ENCODE peak calls at places on chromosome X, in eight cellular contexts. Y is cardiac fibroblast, C is AG09309, L is tibial artery, E is lower leg skin, K is GM10248, Q is Caco-2, O is left ventricle myocardium inferior. S is an unnamed sample.

GRCh38 chrX:107747596-107748161 is 27.9 kb downstream of the TSC22D3 start:
- DNase-seq in Y (peak), C (no peak), Q (no peak), E (peak), L (no peak), K (no peak), O (no peak), S (no peak)

GRCh38 chrX:64580605-64581004 is 185.4 kb upstream of the MTMR8 start:
- DNase-seq in Y (no peak), Q (no peak), L (no peak), C (no peak), E (no peak), K (no peak), O (no peak), S (no peak)

GRCh38 chrX:46912673-46913491 is 661 bp downstream of the JADE3 start:
- DNase-seq in K (peak), E (no peak), O (peak), Q (peak), Y (peak), L (peak), C (no peak), S (peak)

GRCh38 chrX:38627683-38628082 is 66.3 kb downstream of the TSPAN7 start:
- DNase-seq in C (no peak), L (no peak), O (no peak), Q (peak), Y (peak), K (peak), E (no peak), S (no peak)

GRCh38 chrX:154517101-154517781 is 1.2 kb upstream of the FAM3A start:
- DNase-seq in K (no peak), Q (no peak), E (no peak), C (no peak), L (no peak), O (no peak), Y (no peak), S (no peak)

GRCh38 chrX:22950278-22951266 is 49.2 kb upstream of the DDX53 start:
- DNase-seq in C (peak), E (no peak), O (no peak), Y (peak), L (no peak), K (no peak), Q (no peak), S (no peak)

GRCh38 chrX:447052-447451 is 60.3 kb upstream of the PPP2R3B start:
- DNase-seq in Y (no peak), C (no peak), Q (no peak), L (no peak), O (no peak), E (no peak), K (no peak), S (no peak)

GRCh38 chrX:16484338-16484737 is 165.6 kb upstream of the S100G start:
- DNase-seq in Y (peak), Q (no peak), L (no peak), C (peak), O (no peak), K (no peak), E (no peak), S (no peak)

GRCh38 chrX:78514852-78515251 is 144.3 kb downstream of the RTL3 start:
- DNase-seq in K (no peak), Q (peak), O (no peak), L (no peak), Y (peak), C (no peak), E (no peak), S (no peak)

GRCh38 chrX:122625821-122626220 is 558.3 kb upstream of the GRIA3 start:
- DNase-seq in K (no peak), Y (peak), Q (no peak), C (peak), L (no peak), O (no peak), E (no peak), S (no peak)

GRCh38 chrX:21940356-21940829 is at the start of gene SMS:
- DNase-seq in Y (peak), Q (peak), L (peak), C (no peak), E (peak), O (peak), K (peak), S (peak)

GRCh38 chrX:117510453-117510852 is 606.2 kb downstream of the KLHL13 start:
- DNase-seq in Y (no peak), C (no peak), K (no peak), O (no peak), Q (peak), E (no peak), L (no peak), S (no peak)

GRCh38 chrX:107659768-107660167 is 31.5 kb downstream of the PRPS1 start:
- DNase-seq in K (peak), O (no peak), C (no peak), E (peak), L (no peak), Q (peak), Y (peak), S (no peak)

GRCh38 chrX:20455001-20455400 is 188.3 kb upstream of the RPS6KA3 start:
- DNase-seq in E (no peak), Y (peak), L (no peak), O (no peak), K (no peak), C (no peak), Q (no peak), S (no peak)

GRCh38 chrX:16836371-16836770 is 33.8 kb downstream of the RBBP7 start:
- DNase-seq in E (no peak), C (no peak), L (no peak), Y (no peak), O (no peak), Q (peak), K (no peak), S (no peak)

GRCh38 chrX:31604629-31605221 is 532.9 kb upstream of the FTHL17 start:
- DNase-seq in L (no peak), O (no peak), C (no peak), Q (no peak), K (no peak), E (no peak), Y (no peak), S (no peak)

GRCh38 chrX:111095974-111096870 is at the start of gene PAK3:
- DNase-seq in L (peak), E (no peak), Y (peak), O (no peak), C (no peak), Q (peak), K (no peak), S (no peak)

GRCh38 chrX:116897526-116897925 is 434.8 kb upstream of the CT83 start:
- DNase-seq in K (no peak), E (no peak), L (no peak), Y (no peak), C (no peak), Q (no peak), O (no peak), S (no peak)

GRCh38 chrX:254630-255215 is 26.5 kb upstream of the PLCXD1 start:
- DNase-seq in Y (no peak), L (no peak), C (no peak), K (no peak), E (peak), Q (no peak), O (no peak), S (no peak)

GRCh38 chrX:68684291-68684918 is 36.9 kb downstream of the STARD8 start:
- DNase-seq in C (no peak), O (peak), K (no peak), L (peak), E (no peak), Q (no peak), Y (no peak), S (no peak)

GRCh38 chrX:1477801-1478458 is 25.2 kb upstream of the ASMTL start:
- DNase-seq in K (no peak), L (no peak), Q (no peak), Y (no peak), C (no peak), O (no peak), E (peak), S (no peak)

GRCh38 chrX:110450050-110450449 is 91.4 kb downstream of the RTL9 start:
- DNase-seq in L (peak), Q (peak), K (peak), C (peak), O (peak), E (peak), Y (peak), S (peak)

GRCh38 chrX:46330981-46331380 is 214.2 kb downstream of the ZNF674 start:
- DNase-seq in E (no peak), C (no peak), Q (no peak), K (no peak), L (no peak), Y (no peak), O (no peak), S (no peak)

GRCh38 chrX:119817130-119817690 is 25.8 kb upstream of the RPL39 start:
- DNase-seq in O (no peak), E (no peak), K (no peak), Q (no peak), C (no peak), Y (peak), L (no peak), S (no peak)

GRCh38 chrX:19514791-19515614 is at the start of gene MAP3K15:
- DNase-seq in K (peak), L (peak), O (peak), Y (peak), E (peak), C (no peak), Q (peak), S (no peak)

GRCh38 chrX:100650841-100651240 is 6.8 kb downstream of the SRPX2 start:
- DNase-seq in Q (no peak), C (no peak), K (no peak), O (no peak), E (no peak), Y (no peak), L (no peak), S (no peak)

GRCh38 chrX:39336709-39337294 is 535.5 kb downstream of the MID1IP1 start:
- DNase-seq in L (no peak), E (no peak), O (no peak), K (peak), Q (no peak), Y (no peak), C (no peak), S (no peak)

GRCh38 chrX:3461824-3462508 is 115.5 kb upstream of the MXRA5 start:
- DNase-seq in Q (no peak), Y (no peak), K (no peak), L (no peak), C (no peak), O (no peak), E (no peak), S (no peak)

GRCh38 chrX:12240491-12240890 is 102.2 kb downstream of the FRMPD4 start:
- DNase-seq in O (no peak), Q (no peak), L (no peak), E (no peak), Y (no peak), K (no peak), C (no peak), S (no peak)

GRCh38 chrX:36431819-36432218 is 512.3 kb downstream of the CFAP47 start:
- DNase-seq in Q (no peak), Y (peak), O (no peak), K (no peak), L (no peak), C (no peak), E (no peak), S (no peak)

GRCh38 chrX:23003121-23003520 is 3.4 kb downstream of the DDX53 start:
- DNase-seq in C (no peak), K (no peak), E (no peak), O (no peak), L (no peak), Y (peak), Q (no peak), S (no peak)

GRCh38 chrX:118523920-118524319 is 28.3 kb downstream of the DOCK11 start:
- DNase-seq in E (no peak), K (no peak), O (no peak), C (no peak), L (no peak), Y (no peak), Q (no peak), S (no peak)

GRCh38 chrX:72280210-72280882 is 3.3 kb upstream of the RPS4X start:
- DNase-seq in Q (no peak), O (no peak), Y (peak), C (no peak), L (no peak), E (peak), K (no peak), S (no peak)

GRCh38 chrX:112083624-112084326 is 1.2 kb upstream of the TRPC5 start:
- DNase-seq in E (no peak), Y (no peak), C (no peak), L (no peak), K (no peak), Q (no peak), O (no peak), S (no peak)

DNA sequence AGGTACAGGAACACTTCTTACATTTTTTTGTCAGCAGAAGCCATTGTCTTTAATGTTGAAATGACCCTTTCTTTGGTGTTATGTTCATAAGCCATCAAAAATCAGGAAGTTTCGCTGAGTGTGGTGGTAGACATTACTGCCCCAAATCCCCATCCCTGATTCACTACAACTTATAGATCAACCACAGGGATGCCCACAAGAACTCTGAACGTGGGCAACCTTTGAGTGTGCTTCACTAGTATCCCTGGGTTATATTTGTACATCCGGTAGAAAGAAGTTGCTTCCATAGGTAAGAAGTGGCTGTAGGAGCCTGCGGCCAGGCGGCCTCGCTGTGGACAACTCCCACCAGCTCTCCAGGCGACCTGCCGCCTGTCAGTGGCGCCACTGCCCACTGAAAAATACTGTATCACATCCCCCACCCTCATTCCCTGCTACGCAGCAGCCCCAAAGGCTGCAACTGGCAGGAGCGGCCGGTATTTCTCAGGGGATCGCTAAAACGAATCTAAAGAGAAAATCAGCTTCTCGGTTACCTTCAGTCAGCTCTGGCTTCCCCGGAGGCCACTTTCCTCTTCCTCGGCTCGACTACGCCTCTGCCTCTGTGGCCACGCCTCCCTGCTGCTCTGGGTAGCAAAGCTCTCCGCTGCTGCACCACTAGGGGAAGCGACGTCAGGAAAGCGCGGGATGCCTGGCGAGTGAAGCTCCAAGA is 13.9 kb upstream of the ETDC start:
- DNase-seq in E (no peak), Q (no peak), C (no peak), K (peak), L (peak), Y (peak), O (peak), S (no peak)
- TF ChIP-seq CTCF in E (no peak), Q (no peak), C (no peak), K (peak), L (no peak), Y (peak), O (peak), S (no peak)

GRCh38 chrX:150158554-150159332 is 204.4 kb upstream of the MAMLD1 start:
- DNase-seq in K (no peak), E (no peak), O (no peak), Q (no peak), L (no peak), C (no peak), Y (no peak), S (no peak)

GRCh38 chrX:150157291-150157690 is 205.8 kb upstream of the MAMLD1 start:
- DNase-seq in K (no peak), O (no peak), Y (no peak), E (no peak), L (no peak), C (no peak), Q (no peak), S (no peak)

GRCh38 chrX:150160656-150161055 is 202.5 kb upstream of the MAMLD1 start:
- DNase-seq in O (no peak), Q (no peak), L (no peak), Y (no peak), E (no peak), K (no peak), C (no peak), S (no peak)

GRCh38 chrX:150161092-150161672 is 201.9 kb upstream of the MAMLD1 start:
- DNase-seq in C (no peak), K (no peak), O (no peak), E (no peak), Q (no peak), L (no peak), Y (peak), S (no peak)

GRCh38 chrX:150159537-150159936 is 203.6 kb upstream of the MAMLD1 start:
- DNase-seq in K (no peak), E (no peak), Y (no peak), C (no peak), L (no peak), Q (no peak), O (no peak), S (no peak)
- TF ChIP-seq CTCF in K (no peak), E (no peak), Y (no peak), C (no peak), L (no peak), Q (no peak), O (no peak), S (no peak)

DNA sequence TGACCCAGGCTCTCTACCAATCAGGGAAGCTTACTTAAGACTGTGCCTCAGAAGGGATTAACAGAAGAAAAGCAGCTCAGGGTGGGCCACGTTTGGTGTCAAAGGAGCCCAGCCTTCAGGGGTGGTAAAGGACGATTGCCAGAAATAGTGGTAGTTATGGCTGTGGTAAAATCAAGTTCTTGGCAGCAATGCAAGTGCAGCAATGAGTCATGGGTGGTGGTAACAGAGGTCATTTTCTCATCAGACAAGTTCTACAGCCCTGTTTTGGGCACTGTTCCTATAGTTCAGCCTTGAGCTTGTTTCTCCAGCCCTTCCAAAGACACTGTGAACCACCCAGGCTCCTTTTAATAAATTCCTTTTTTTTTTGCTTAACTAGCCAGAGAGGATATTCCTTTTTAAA is 120.3 kb downstream of the EFHC2 start:
- DNase-seq in Q (no peak), C (no peak), Y (peak), K (no peak), L (no peak), O (no peak), E (no peak), S (no peak)
- TF ChIP-seq CTCF in Q (no peak), C (no peak), Y (no peak), K (no peak), L (no peak), O (no peak), E (no peak), S (no peak)

DNA sequence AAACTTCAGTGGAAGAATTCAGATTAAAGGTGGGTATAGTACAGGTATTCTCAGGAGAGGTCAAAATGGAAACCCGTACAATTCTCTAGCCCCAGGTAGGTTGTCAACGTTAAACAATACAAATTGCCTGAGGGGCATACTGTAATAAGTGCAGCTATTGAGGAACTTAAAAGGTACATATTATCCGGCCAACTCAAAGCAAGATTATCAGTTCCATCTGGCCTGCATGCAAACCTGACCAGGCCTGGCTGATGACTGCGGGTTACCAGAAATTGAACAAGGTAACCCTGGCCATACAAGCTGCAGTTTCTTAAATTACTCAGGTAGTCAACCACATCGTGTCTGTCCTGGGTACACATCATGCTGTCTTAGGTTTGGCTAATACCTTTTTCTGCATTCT is 12.3 kb upstream of the ZNF630 start:
- DNase-seq in E (no peak), C (no peak), O (no peak), L (no peak), Y (no peak), Q (no peak), K (no peak), S (no peak)
- TF ChIP-seq CTCF in E (no peak), C (no peak), O (no peak), L (no peak), Y (no peak), Q (no peak), K (no peak), S (no peak)

GRCh38 chrX:138877746-138878145 is 166.2 kb upstream of the FGF13 start:
- DNase-seq in Q (no peak), E (no peak), C (no peak), K (no peak), L (no peak), O (no peak), Y (peak), S (no peak)
- TF ChIP-seq CTCF in Q (no peak), E (no peak), C (no peak), K (no peak), L (no peak), O (no peak), Y (no peak), S (no peak)

GRCh38 chrX:7073336-7073735 is 74.2 kb upstream of the STS start:
- DNase-seq in E (no peak), L (no peak), C (no peak), Q (no peak), K (no peak), O (no peak), Y (no peak), S (no peak)

GRCh38 chrX:7072856-7073255 is 74.7 kb upstream of the STS start:
- DNase-seq in L (no peak), C (no peak), Y (no peak), O (no peak), Q (no peak), E (no peak), K (no peak), S (no peak)

GRCh38 chrX:7074908-7075204 is 72.7 kb upstream of the STS start:
- DNase-seq in L (no peak), C (no peak), Y (no peak), O (no peak), Q (no peak), E (no peak), K (no peak), S (no peak)

GRCh38 chrX:7076245-7076661 is 71.3 kb upstream of the STS start:
- DNase-seq in O (no peak), K (no peak), C (no peak), Y (no peak), Q (no peak), L (no peak), E (peak), S (no peak)

GRCh38 chrX:7074135-7074907 is 73.2 kb upstream of the STS start:
- DNase-seq in E (no peak), O (no peak), C (no peak), K (no peak), Y (peak), L (no peak), Q (no peak), S (no peak)
- TF ChIP-seq CTCF in E (no peak), O (no peak), C (peak), K (no peak), Y (no peak), L (no peak), Q (no peak), S (no peak)

GRCh38 chrX:44904542-44905115 is 31.6 kb downstream of the KDM6A start:
- DNase-seq in E (no peak), C (no peak), Q (no peak), L (no peak), Y (no peak), O (no peak), K (no peak), S (no peak)
- TF ChIP-seq CTCF in E (no peak), C (peak), Q (peak), L (no peak), Y (peak), O (no peak), K (no peak), S (no peak)

GRCh38 chrX:134026732-134027311 is 41.4 kb upstream of the GPC3 start:
- DNase-seq in K (peak), Q (peak), Y (peak), E (no peak), C (no peak), O (no peak), L (peak), S (no peak)
- TF ChIP-seq CTCF in K (peak), Q (peak), Y (peak), E (no peak), C (peak), O (peak), L (peak), S (peak)